ENCODE peak calls at places on chromosome 6, in four cellular contexts. V is PC-3, P is GM12865, U is right lobe of liver. G is an unnamed sample.

GRCh38 chr6:41577865-41578713 is 31.9 kb downstream of the FOXP4 start:
- DNase-seq in P (no peak), U (peak; percentile 71), V (peak; percentile 89), G (no peak)

GRCh38 chr6:20542927-20543602 is 8.8 kb downstream of the CDKAL1 start:
- DNase-seq in V (peak; percentile 99), P (peak; percentile 85), U (no peak), G (peak; percentile 62)

GRCh38 chr6:72654101-72654618 is 32.3 kb downstream of the KCNQ5 start:
- DNase-seq in V (no peak), U (no peak), P (peak; percentile 46), G (no peak)

GRCh38 chr6:163170294-163170883 is 244.1 kb upstream of the QKI start:
- DNase-seq in P (peak; percentile 35), V (peak; percentile 33), U (no peak), G (no peak)

GRCh38 chr6:125957845-125958244 is 1.3 kb downstream of the HINT3 start:
- DNase-seq in U (no peak), P (no peak), V (peak; percentile 58), G (no peak)

GRCh38 chr6:169956580-169956979 is 205.2 kb downstream of the ERMARD start:
- DNase-seq in U (peak; percentile 27), V (no peak), P (no peak), G (no peak)

GRCh38 chr6:156564128-156564806 is 212.9 kb upstream of the ARID1B start:
- DNase-seq in V (peak; percentile 66), P (peak; percentile 86), U (peak; percentile 81), G (peak; percentile 79)

GRCh38 chr6:132464538-132465256 is 48.2 kb downstream of the STX7 start:
- DNase-seq in V (peak; percentile 37), P (no peak), U (no peak), G (no peak)

GRCh38 chr6:125205931-125206330 is 52.4 kb downstream of the TPD52L1 start:
- DNase-seq in V (no peak), P (no peak), U (no peak), G (no peak)

GRCh38 chr6:7051780-7052440 is 55.9 kb upstream of the RREB1 start:
- DNase-seq in U (peak; percentile 67), V (peak; percentile 60), P (peak; percentile 39), G (peak; percentile 54)
- H3K4me3 ChIP-seq in U (peak overlapping the region; percentile 65), V (peak overlapping the region; percentile 79), P (peak overlapping the region; percentile 62), G (peak overlapping the region; percentile 58)

GRCh38 chr6:147361582-147361981 is 146.9 kb upstream of the SAMD5 start:
- DNase-seq in V (no peak), U (no peak), P (no peak), G (no peak)

GRCh38 chr6:147371325-147371724 is 137.2 kb upstream of the SAMD5 start:
- DNase-seq in V (no peak), U (no peak), P (no peak), G (no peak)

DNA sequence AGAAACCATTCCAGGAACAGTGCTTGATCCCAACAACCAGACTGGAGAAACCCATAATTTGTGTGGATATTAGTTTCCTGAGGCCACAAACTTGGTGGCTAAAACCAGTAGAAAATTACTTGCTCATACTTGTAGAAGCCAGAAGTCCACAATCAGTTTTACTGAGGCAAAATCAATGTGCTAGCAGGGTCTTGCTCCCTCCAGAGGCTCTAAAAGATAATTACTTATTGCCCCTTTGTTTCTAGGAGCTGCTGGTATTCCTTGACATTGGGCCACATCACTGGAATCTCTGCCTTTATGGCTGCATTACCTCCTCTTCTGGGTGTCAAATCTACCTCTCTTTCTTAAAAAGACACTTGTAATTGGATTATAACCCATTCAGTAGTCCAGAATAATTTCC is 142.2 kb upstream of the SAMD5 start:
- DNase-seq in V (no peak), U (no peak), P (no peak), G (no peak)
- TF ChIP-seq CTCF in V (peak; percentile 25), U (no peak), P (no peak), G (peak; percentile 1)

DNA sequence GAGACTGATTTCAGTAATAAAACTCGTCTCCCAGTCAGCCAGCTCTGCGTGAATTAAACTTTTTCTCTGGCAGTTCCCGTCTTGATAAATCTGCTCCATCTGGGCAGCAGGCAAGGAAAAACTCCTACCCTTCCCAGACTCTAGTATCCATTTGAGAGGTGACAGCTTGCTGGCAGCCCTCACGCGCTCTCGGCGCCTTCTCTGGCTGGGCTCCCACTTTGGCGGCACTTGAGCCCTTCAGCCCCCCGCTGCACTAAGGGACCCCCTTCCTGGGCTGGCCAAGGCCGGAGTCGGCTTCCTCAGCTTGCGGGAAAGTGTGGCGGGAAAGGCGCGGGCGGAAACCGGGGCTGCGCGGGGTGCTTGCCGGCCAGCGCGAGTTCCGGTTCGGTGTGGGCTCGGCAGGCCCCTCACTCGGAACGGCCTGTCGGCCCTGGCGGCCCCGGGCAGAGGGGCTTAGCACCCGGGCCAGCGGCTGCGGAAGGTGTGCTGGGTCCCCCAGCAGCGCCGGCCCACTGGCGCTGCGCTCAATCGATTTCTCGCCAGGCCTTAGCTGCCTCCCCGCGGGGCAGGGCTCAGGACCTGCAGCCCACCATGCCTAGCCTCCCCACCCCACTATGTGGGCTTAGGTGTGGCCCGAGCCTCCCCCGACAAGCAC is 21.8 kb upstream of the GMPR start:
- DNase-seq in U (no peak), P (no peak), V (no peak), G (no peak)
- H3K4me3 ChIP-seq in U (no peak overlapping the region), P (no peak overlapping the region), V (no peak overlapping the region), G (no peak overlapping the region)

GRCh38 chr6:151448623-151449022 is 3.3 kb downstream of the RMND1 start:
- DNase-seq in V (no peak), U (no peak), P (no peak), G (no peak)
- TF ChIP-seq CTCF in V (no peak), U (no peak), P (no peak), G (no peak)

DNA sequence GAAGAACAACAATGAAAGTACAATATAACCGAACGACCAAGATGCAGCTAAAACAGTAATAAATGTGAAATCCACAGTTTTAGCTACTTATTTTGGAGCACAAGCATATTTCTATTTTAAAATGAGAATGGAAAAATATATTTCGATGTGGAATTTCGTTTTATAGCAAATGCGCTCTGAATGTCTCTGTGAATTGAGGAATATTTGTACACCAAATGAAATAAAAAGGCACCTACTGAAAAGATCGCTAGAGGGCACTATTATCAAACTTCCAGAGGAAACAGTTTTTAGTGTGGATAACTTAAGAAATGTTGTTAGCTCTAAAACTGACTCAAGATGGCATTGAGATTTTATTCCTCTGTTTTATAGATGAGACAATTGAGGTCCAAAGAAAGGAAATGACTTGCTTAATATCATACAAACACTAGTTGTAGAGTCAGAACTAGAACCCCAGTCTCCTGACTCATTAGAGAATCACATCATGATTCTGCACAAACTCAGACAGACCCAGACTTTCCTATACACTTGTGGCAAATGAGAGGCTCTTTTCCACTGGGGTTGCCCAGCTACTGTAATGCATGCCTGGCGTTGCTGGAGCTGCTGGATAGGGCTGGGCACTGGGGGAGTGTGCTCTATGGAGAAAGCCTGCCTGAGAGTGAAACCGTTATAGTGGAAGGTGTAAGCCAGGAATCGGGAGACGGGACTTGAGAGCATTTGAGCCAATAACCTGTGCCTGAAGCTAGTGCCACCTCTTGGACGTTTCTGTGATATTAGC is 51.9 kb downstream of the GCLC start:
- DNase-seq in V (peak; percentile 84), P (peak; percentile 37), U (no peak), G (no peak)
- H3K4me3 ChIP-seq in V (peak overlapping the region; percentile 69), P (no peak overlapping the region), U (peak overlapping the region; percentile 28), G (no peak overlapping the region)

G was measured in GM06990.